ENCODE peak calls at places on chromosomes 12 and 14, in eight cellular contexts. Q is A549, Z is right lobe of liver, F is gastrocnemius medialis, G is IMR-90, L is heart left ventricle, S is body of pancreas, M is HepG2. H is an unnamed sample. For H3K4me1, the result is how much of the 10 kb centered on the place peaks cover.

GRCh38 chr14:21791749-21792148 is 118.1 kb upstream of the OR4E1 start:
- ATAC-seq in M (no peak), S (no peak), F (no peak), L (no peak), Z (no peak), Q (no peak), G (no peak), H (no peak)

GRCh38 chr12:56346663-56347062 is 8.0 kb downstream of the IL23A start:
- ATAC-seq in F (no peak), L (no peak), Z (peak), M (peak), Q (peak), G (peak), S (peak), H (no peak)

GRCh38 chr12:62522984-62523383 is 56.4 kb downstream of the MON2 start:
- ATAC-seq in Z (peak), Q (peak), M (no peak), F (no peak), S (no peak), G (peak), L (no peak), H (no peak)

GRCh38 chr14:93040443-93040842 is 75.3 kb downstream of the ITPK1 start:
- ATAC-seq in G (no peak), F (peak), S (no peak), L (peak), Q (no peak), M (no peak), Z (no peak), H (peak)

GRCh38 chr14:96783306-96784224 is 13.6 kb upstream of the VRK1 start:
- ATAC-seq in S (no peak), G (no peak), F (no peak), M (no peak), Q (no peak), L (no peak), Z (no peak), H (no peak)

GRCh38 chr12:24808651-24809050 is 140.2 kb downstream of the BCAT1 start:
- ATAC-seq in L (no peak), F (no peak), Z (no peak), G (no peak), S (no peak), Q (no peak), M (no peak), H (no peak)

GRCh38 chr12:26704214-26704613 is 128.8 kb downstream of the ITPR2 start:
- ATAC-seq in S (no peak), Q (no peak), L (no peak), M (no peak), G (no peak), Z (peak), F (no peak), H (no peak)

GRCh38 chr14:26414933-26415332 is 182.9 kb downstream of the NOVA1 start:
- ATAC-seq in L (no peak), M (no peak), S (no peak), Q (no peak), G (no peak), F (no peak), Z (peak), H (no peak)

GRCh38 chr12:44694027-44694426 is 182.1 kb downstream of the NELL2 start:
- ATAC-seq in Q (no peak), F (no peak), Z (no peak), G (no peak), L (no peak), S (no peak), M (no peak), H (no peak)

GRCh38 chr14:67908061-67908767 is 88.6 kb downstream of the RAD51B start:
- ATAC-seq in Q (no peak), Z (no peak), G (no peak), L (no peak), M (no peak), S (no peak), F (no peak), H (no peak)

GRCh38 chr12:54004841-54005530 is 3.8 kb upstream of the HOXC8 start:
- ATAC-seq in F (no peak), M (peak), S (no peak), Q (no peak), L (no peak), Z (no peak), G (no peak), H (no peak)

GRCh38 chr12:57138526-57139272 is 8.7 kb downstream of the LRP1-AS start:
- ATAC-seq in L (no peak), Q (peak), G (peak), F (peak), Z (peak), M (peak), S (no peak), H (peak)

GRCh38 chr12:105705235-105705634 is 374.7 kb downstream of the C12orf75 start:
- ATAC-seq in Q (no peak), F (no peak), L (no peak), M (no peak), G (no peak), Z (no peak), S (no peak), H (no peak)

GRCh38 chr12:7588703-7589329 is 76.9 kb downstream of the APOBEC1 start:
- ATAC-seq in F (peak), S (peak), M (peak), Z (peak), L (no peak), Q (peak), G (no peak), H (peak)

GRCh38 chr12:50918584-50919316 is 33.6 kb upstream of the HIGD1C start:
- ATAC-seq in M (no peak), F (no peak), L (no peak), Z (no peak), Q (no peak), S (no peak), G (peak), H (no peak)

GRCh38 chr14:92510972-92511371 is 2.6 kb upstream of the RIN3 start:
- ATAC-seq in Z (peak), F (no peak), G (no peak), L (no peak), Q (peak), M (peak), S (no peak), H (no peak)

GRCh38 chr14:75547552-75548250 is 25.4 kb downstream of the BATF start:
- ATAC-seq in F (peak), Z (peak), S (no peak), G (no peak), L (no peak), Q (peak), M (peak), H (no peak)

GRCh38 chr12:49891012-49891411 is 12.7 kb downstream of the FAIM2 start:
- ATAC-seq in F (no peak), Z (no peak), G (no peak), S (no peak), Q (no peak), M (no peak), L (no peak), H (no peak)

GRCh38 chr14:54709867-54710266 is 142.9 kb downstream of the SAMD4A start:
- ATAC-seq in Z (peak), S (no peak), Q (no peak), F (no peak), M (no peak), G (no peak), L (no peak), H (no peak)

GRCh38 chr12:109994262-109995175 is 1.6 kb downstream of the GIT2 start:
- ATAC-seq in F (no peak), M (no peak), Z (no peak), Q (no peak), L (no peak), G (no peak), S (no peak), H (no peak)

GRCh38 chr12:29039013-29039412 is 110.1 kb upstream of the FAR2 start:
- ATAC-seq in S (no peak), F (no peak), M (no peak), L (peak), G (peak), Q (no peak), Z (no peak), H (peak)

GRCh38 chr12:113208041-113208934 is 13.0 kb upstream of the TPCN1 start:
- ATAC-seq in S (no peak), F (peak), Q (no peak), L (peak), Z (peak), G (peak), M (peak), H (peak)

GRCh38 chr12:113399490-113399889 is 4.2 kb downstream of the SDS start:
- ATAC-seq in Z (peak), Q (no peak), G (no peak), L (no peak), S (no peak), M (no peak), F (no peak), H (no peak)

GRCh38 chr12:116517431-116518045 is 41.6 kb upstream of the MAP1LC3B2 start:
- ATAC-seq in Q (no peak), G (no peak), Z (no peak), S (no peak), F (no peak), M (no peak), L (no peak), H (no peak)

GRCh38 chr12:94405378-94406116 is 54.1 kb downstream of the CEP83 start:
- ATAC-seq in Z (peak), Q (no peak), G (peak), M (no peak), L (no peak), S (no peak), F (no peak), H (no peak)

GRCh38 chr12:67624355-67624754 is 24.2 kb upstream of the DYRK2 start:
- ATAC-seq in F (no peak), L (no peak), Z (no peak), Q (peak), S (no peak), M (peak), G (no peak), H (no peak)

GRCh38 chr14:104681689-104682074 is 7.7 kb upstream of the INF2 start:
- ATAC-seq in Q (peak), M (peak), Z (peak), F (peak), S (peak), G (peak), L (peak), H (peak)

GRCh38 chr14:35818346-35819115 is 7.6 kb upstream of the BRMS1L start:
- ATAC-seq in M (peak), G (peak), F (peak), Z (peak), L (no peak), Q (peak), S (peak), H (no peak)

GRCh38 chr14:102056694-102057442 is 30.0 kb downstream of the HSP90AA1 start:
- ATAC-seq in G (no peak), F (no peak), Z (no peak), Q (peak), M (peak), S (no peak), L (no peak), H (no peak)

GRCh38 chr12:95547522-95548055 is 3.7 kb downstream of the USP44 start:
- ATAC-seq in Z (no peak), S (peak), Q (no peak), F (peak), G (peak), L (no peak), M (no peak), H (peak)

GRCh38 chr14:104370256-104370870 is 209.2 kb upstream of the C14orf180 start:
- ATAC-seq in Q (peak), F (no peak), G (no peak), S (peak), M (peak), Z (peak), L (no peak), H (no peak)

GRCh38 chr12:122063691-122064033 is 14.9 kb upstream of the MLXIP start:
- ATAC-seq in G (no peak), F (no peak), L (peak), Z (no peak), Q (peak), S (peak), M (peak), H (no peak)

GRCh38 chr14:72613196-72613974 is 280.5 kb downstream of the DPF3 start:
- ATAC-seq in M (no peak), Q (no peak), G (no peak), L (peak), S (peak), F (peak), Z (peak), H (peak)

GRCh38 chr12:40152783-40153383 is 47.0 kb upstream of the SLC2A13 start:
- ATAC-seq in M (peak), G (no peak), S (peak), L (no peak), F (no peak), Q (peak), Z (peak), H (no peak)

GRCh38 chr12:2360630-2361170 is 307.9 kb downstream of the CACNA1C start:
- ATAC-seq in G (no peak), F (no peak), S (no peak), M (peak), L (no peak), Q (peak), Z (no peak), H (no peak)

GRCh38 chr12:41536813-41537490 is 348.8 kb downstream of the PDZRN4 start:
- ATAC-seq in Q (no peak), L (no peak), M (no peak), Z (no peak), F (no peak), S (no peak), G (no peak), H (no peak)

GRCh38 chr12:101207086-101207780 is 2.8 kb downstream of the SLC5A8 start:
- ATAC-seq in S (no peak), Q (no peak), Z (no peak), F (no peak), L (no peak), G (no peak), M (no peak), H (no peak)

GRCh38 chr12:57261385-57261784 is 10.4 kb upstream of the STAC3 start:
- ATAC-seq in S (no peak), M (no peak), F (peak), Z (peak), Q (no peak), L (peak), G (no peak), H (no peak)

GRCh38 chr14:87990687-87991086 is 2.3 kb downstream of the GALC start:
- ATAC-seq in Z (no peak), L (no peak), G (no peak), F (no peak), Q (no peak), M (no peak), S (no peak), H (no peak)

GRCh38 chr14:87989613-87990299 is 3.2 kb downstream of the GALC start:
- ATAC-seq in L (no peak), S (no peak), Q (no peak), Z (no peak), M (no peak), F (no peak), G (no peak), H (no peak)

GRCh38 chr14:87993485-87993809 is 465 bp upstream of the GALC start:
- ATAC-seq in F (no peak), G (no peak), S (no peak), L (no peak), Z (no peak), M (no peak), Q (no peak), H (no peak)

GRCh38 chr14:87992720-87993484 is at the start of gene GALC:
- ATAC-seq in S (peak), L (peak), F (peak), G (peak), Q (peak), M (no peak), Z (peak), H (peak)

GRCh38 chr14:87992349-87992719 is 648 bp downstream of the GALC start:
- ATAC-seq in L (peak), M (no peak), G (peak), S (peak), Q (no peak), Z (peak), F (peak), H (no peak)
- TF ChIP-seq POLR2A in L (no peak), M (no peak), G (no peak), S (no peak), Q (no peak), Z (no peak), F (no peak), H (no peak)

DNA sequence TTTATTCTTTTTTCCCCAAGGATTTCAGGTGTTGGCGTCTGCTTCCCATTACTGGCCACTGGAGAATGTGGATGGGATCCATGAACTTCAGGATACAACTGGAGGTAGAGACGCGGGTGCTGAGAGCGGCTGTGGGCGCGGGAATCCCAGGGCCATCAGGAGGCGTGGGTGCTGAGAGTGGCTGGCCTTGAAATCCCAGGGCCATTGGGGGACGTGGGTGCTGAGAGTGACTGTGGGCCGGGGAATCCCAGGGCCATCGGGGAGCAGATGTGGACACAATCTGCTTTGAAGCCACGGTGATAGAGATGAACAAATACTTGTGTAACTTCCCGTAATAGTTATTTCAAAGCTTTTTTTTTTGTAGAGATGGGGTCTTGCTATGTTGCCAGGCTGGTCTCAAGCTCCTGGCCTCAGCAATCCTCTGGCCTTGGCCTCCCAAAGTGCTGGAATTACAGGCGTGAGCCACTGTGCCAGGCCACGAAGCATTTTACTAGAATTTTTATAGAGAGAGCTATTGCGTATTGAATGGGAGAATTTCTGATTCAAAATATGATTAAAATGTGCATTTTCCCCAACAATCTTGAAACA is 12.8 kb downstream of the ADGRD1 start:
- ATAC-seq in Q (no peak), Z (no peak), M (no peak), F (no peak), G (no peak), L (no peak), S (no peak), H (no peak)
- H3K4me1 ChIP-seq in Q (under half), Z (under half), M (half or more), F (under half), G (under half), L (under half), S (under half), H (under half)

GRCh38 chr12:112160611-112161010 is 35.3 kb downstream of the TRAFD1 start:
- ATAC-seq in L (no peak), F (no peak), Z (no peak), G (no peak), M (no peak), Q (no peak), S (no peak), H (no peak)

GRCh38 chr12:112162261-112162790 is 37.0 kb downstream of the TRAFD1 start:
- ATAC-seq in Z (no peak), S (no peak), L (no peak), M (no peak), F (no peak), Q (no peak), G (no peak), H (no peak)

GRCh38 chr12:112161711-112162110 is 36.4 kb downstream of the TRAFD1 start:
- ATAC-seq in Z (no peak), M (no peak), L (no peak), S (no peak), Q (no peak), F (no peak), G (no peak), H (no peak)

GRCh38 chr12:112163056-112163455 is 37.7 kb downstream of the TRAFD1 start:
- ATAC-seq in Q (peak), M (no peak), F (no peak), L (no peak), Z (no peak), G (no peak), S (no peak), H (no peak)

GRCh38 chr12:112159146-112159541 is 33.8 kb downstream of the TRAFD1 start:
- ATAC-seq in G (no peak), L (no peak), Q (no peak), M (no peak), Z (no peak), F (no peak), S (no peak), H (no peak)
- TF ChIP-seq POLR2A in G (no peak), L (no peak), Q (no peak), M (no peak), Z (no peak), F (no peak), S (no peak), H (no peak)

DNA sequence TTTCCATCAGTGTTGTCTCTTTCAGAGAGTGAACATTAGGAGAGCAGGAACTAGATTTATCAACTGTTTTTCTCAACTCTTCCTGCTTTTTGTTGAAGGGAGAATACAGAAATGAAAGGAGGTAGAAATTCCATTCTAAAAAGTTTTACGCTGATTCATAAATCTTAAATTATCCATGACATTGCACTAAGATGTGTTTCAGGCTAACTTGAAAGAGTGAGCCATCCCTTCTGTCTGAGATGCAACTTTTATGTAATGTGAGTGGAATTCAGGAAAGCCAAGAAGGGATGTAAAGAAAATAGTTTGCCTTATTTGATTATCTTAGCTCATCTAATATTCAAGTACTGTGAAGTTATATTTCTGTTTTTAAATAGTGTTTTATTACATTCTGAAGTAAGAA is 349.5 kb upstream of the RGS6 start:
- ATAC-seq in M (no peak), Q (no peak), L (no peak), S (no peak), F (no peak), G (peak), Z (no peak), H (no peak)
- H3K4me1 ChIP-seq in M (under half), Q (under half), L (under half), S (under half), F (under half), G (under half), Z (under half), H (under half)

GRCh38 chr12:120445911-120446909 is at the start of the genes GATC and TRIAP1:
- ATAC-seq in Z (peak), G (peak), F (peak), S (peak), M (peak), L (peak), Q (peak), H (peak)
- TF ChIP-seq POLR2A in Z (peak), G (peak), F (peak), S (peak), M (peak), L (no peak), Q (peak), H (peak)

GRCh38 chr14:50657753-50658152 is 10.4 kb downstream of the SAV1 start:
- ATAC-seq in Z (peak), F (no peak), S (no peak), Q (peak), G (peak), L (no peak), M (no peak), H (no peak)
- H3K4me1 ChIP-seq in Z (under half), F (under half), S (half or more), Q (under half), G (under half), L (under half), M (under half), H (half or more)

GRCh38 chr14:24141030-24141880 is at the start of gene EMC9:
- ATAC-seq in G (peak), M (peak), Z (peak), Q (peak), F (peak), S (peak), L (peak), H (peak)
- TF ChIP-seq POLR2A in G (peak), M (peak), Z (peak), Q (peak), F (peak), S (peak), L (peak), H (peak)

GRCh38 chr14:90184094-90184493 is 72.3 kb upstream of the PSMC1 start:
- ATAC-seq in M (no peak), G (no peak), Q (no peak), F (no peak), Z (no peak), L (no peak), S (no peak), H (no peak)
- H3K4me1 ChIP-seq in M (under half), G (under half), Q (under half), F (under half), Z (under half), L (under half), S (under half), H (under half)

H was measured in gastroesophageal sphincter.